ENCODE peak calls at places on chromosomes 6 and 20, in seven cellular contexts. H, S, Z, L, M, O and N are unnamed samples.

GRCh38 chr6:41442800-41443501 is 103.2 kb upstream of the FOXP4 start:
- DNase-seq in Z (no peak), O (no peak), S (peak), M (peak), L (no peak), H (no peak), N (no peak)

GRCh38 chr6:15663057-15663638 is 320 bp upstream of the DTNBP1 start:
- DNase-seq in H (peak), S (no peak), M (no peak), L (no peak), Z (peak), O (peak), N (peak)

GRCh38 chr20:13744403-13744802 is 40.3 kb downstream of the ESF1 start:
- DNase-seq in S (no peak), M (no peak), O (no peak), Z (no peak), H (no peak), L (no peak), N (no peak)

GRCh38 chr6:1263039-1263849 is 48.7 kb upstream of the FOXQ1 start:
- DNase-seq in H (no peak), M (no peak), O (no peak), Z (peak), L (no peak), S (no peak), N (no peak)

GRCh38 chr6:148996815-148997214 is 250.0 kb downstream of the UST start:
- DNase-seq in O (no peak), S (no peak), Z (no peak), L (no peak), H (no peak), M (no peak), N (no peak)

GRCh38 chr6:147297124-147297523 is 92.9 kb downstream of the STXBP5 start:
- DNase-seq in L (no peak), Z (no peak), H (no peak), M (no peak), O (no peak), S (no peak), N (no peak)

GRCh38 chr20:35604444-35604750 is 11.2 kb upstream of the SPAG4 start:
- DNase-seq in L (no peak), S (no peak), O (no peak), M (peak), H (no peak), Z (peak), N (no peak)

GRCh38 chr6:125904871-125905270 is 51.7 kb upstream of the HINT3 start:
- DNase-seq in L (peak), Z (no peak), O (peak), H (no peak), S (no peak), M (no peak), N (no peak)

GRCh38 chr6:41706876-41707564 is 28.4 kb downstream of the TFEB start:
- DNase-seq in L (peak), S (no peak), O (peak), Z (no peak), H (no peak), M (no peak), N (no peak)

GRCh38 chr20:33005132-33005566 is 916 bp upstream of the SUN5 start:
- DNase-seq in S (no peak), Z (peak), L (peak), O (peak), H (peak), M (no peak), N (peak)